ENCODE peak calls at places on chromosomes 6 and 20, in nine cellular contexts. One of them, this sample, is unnamed.

GRCh38 chr6:129140571-129140970 is 257.6 kb downstream of the LAMA2 start:
- DNase-seq in Calu3: no peak
- DNase-seq in H54: no peak
- DNase-seq in NCI-H345: no peak
- DNase-seq in endothelial cell: no peak
- DNase-seq in AG08396: no peak
- DNase-seq in left cardiac atrium: no peak
- DNase-seq in mammary epithelial cell: no peak
- DNase-seq in activated T-cell treated with anti-CD3 and anti-CD28 coated beads, Interleukin-2, amount 50 U/mL, for 24 hours: no peak
- DNase-seq in this sample: no peak

GRCh38 chr6:7129360-7129759 is 21.6 kb downstream of the RREB1 start:
- DNase-seq in Calu3: no peak
- DNase-seq in H54: no peak
- DNase-seq in NCI-H345: no peak
- DNase-seq in endothelial cell: no peak
- DNase-seq in AG08396: no peak
- DNase-seq in left cardiac atrium: no peak
- DNase-seq in mammary epithelial cell: no peak
- DNase-seq in activated T-cell treated with anti-CD3 and anti-CD28 coated beads, Interleukin-2, amount 50 U/mL, for 24 hours: no peak
- DNase-seq in this sample: no peak

GRCh38 chr6:78500299-78501089 is 366.9 kb upstream of the IRAK1BP1 start:
- DNase-seq in Calu3: no peak
- DNase-seq in H54: no peak
- DNase-seq in NCI-H345: no peak
- DNase-seq in endothelial cell: no peak
- DNase-seq in AG08396: no peak
- DNase-seq in left cardiac atrium: no peak
- DNase-seq in mammary epithelial cell: no peak
- DNase-seq in activated T-cell treated with anti-CD3 and anti-CD28 coated beads, Interleukin-2, amount 50 U/mL, for 24 hours: no peak
- DNase-seq in this sample: no peak

GRCh38 chr6:53585208-53585903 is 40.5 kb upstream of the GCLC start:
- DNase-seq in Calu3: no peak
- DNase-seq in H54: no peak
- DNase-seq in NCI-H345: no peak
- DNase-seq in endothelial cell: no peak
- DNase-seq in AG08396: no peak
- DNase-seq in left cardiac atrium: no peak
- DNase-seq in mammary epithelial cell: no peak
- DNase-seq in activated T-cell treated with anti-CD3 and anti-CD28 coated beads, Interleukin-2, amount 50 U/mL, for 24 hours: no peak
- DNase-seq in this sample: no peak

GRCh38 chr6:35318200-35318844 is 20.7 kb downstream of the DEF6 start:
- DNase-seq in Calu3: peak; percentile 98
- DNase-seq in H54: peak; percentile 95
- DNase-seq in NCI-H345: peak; percentile 89
- DNase-seq in endothelial cell: peak; percentile 90
- DNase-seq in AG08396: peak; percentile 96
- DNase-seq in left cardiac atrium: peak; percentile 77
- DNase-seq in mammary epithelial cell: no peak
- DNase-seq in activated T-cell treated with anti-CD3 and anti-CD28 coated beads, Interleukin-2, amount 50 U/mL, for 24 hours: no peak
- DNase-seq in this sample: peak; percentile 56

GRCh38 chr20:17562804-17563305 is 7.0 kb upstream of the DSTN start:
- DNase-seq in Calu3: no peak
- DNase-seq in H54: no peak
- DNase-seq in NCI-H345: no peak
- DNase-seq in endothelial cell: no peak
- DNase-seq in AG08396: peak; percentile 42
- DNase-seq in left cardiac atrium: no peak
- DNase-seq in mammary epithelial cell: peak; percentile 77
- DNase-seq in activated T-cell treated with anti-CD3 and anti-CD28 coated beads, Interleukin-2, amount 50 U/mL, for 24 hours: no peak
- DNase-seq in this sample: no peak

GRCh38 chr20:59314872-59315500 is 14.6 kb downstream of the EDN3 start:
- DNase-seq in Calu3: no peak
- DNase-seq in H54: no peak
- DNase-seq in NCI-H345: no peak
- DNase-seq in endothelial cell: no peak
- DNase-seq in AG08396: no peak
- DNase-seq in left cardiac atrium: no peak
- DNase-seq in mammary epithelial cell: no peak
- DNase-seq in activated T-cell treated with anti-CD3 and anti-CD28 coated beads, Interleukin-2, amount 50 U/mL, for 24 hours: no peak
- DNase-seq in this sample: no peak

GRCh38 chr6:107819976-107820551 is 4.0 kb downstream of the SCML4 start:
- DNase-seq in Calu3: no peak
- DNase-seq in H54: no peak
- DNase-seq in NCI-H345: peak; percentile 81
- DNase-seq in endothelial cell: no peak
- DNase-seq in AG08396: no peak
- DNase-seq in left cardiac atrium: no peak
- DNase-seq in mammary epithelial cell: peak; percentile 70
- DNase-seq in activated T-cell treated with anti-CD3 and anti-CD28 coated beads, Interleukin-2, amount 50 U/mL, for 24 hours: peak; percentile 52
- DNase-seq in this sample: no peak

GRCh38 chr6:111605100-111605748 is 454 bp downstream of the TRAF3IP2 start:
- DNase-seq in Calu3: peak; percentile 40
- DNase-seq in H54: no peak
- DNase-seq in NCI-H345: peak; percentile 45
- DNase-seq in endothelial cell: peak; percentile 38
- DNase-seq in AG08396: peak; percentile 70
- DNase-seq in left cardiac atrium: peak; percentile 83
- DNase-seq in mammary epithelial cell: peak; percentile 54
- DNase-seq in activated T-cell treated with anti-CD3 and anti-CD28 coated beads, Interleukin-2, amount 50 U/mL, for 24 hours: peak; percentile 58
- DNase-seq in this sample: peak; percentile 92

GRCh38 chr20:49385471-49385870 is 97.0 kb downstream of the KCNB1 start:
- DNase-seq in Calu3: peak; percentile 53
- DNase-seq in H54: peak; percentile 19
- DNase-seq in NCI-H345: peak; percentile 30
- DNase-seq in endothelial cell: no peak
- DNase-seq in AG08396: peak; percentile 14
- DNase-seq in left cardiac atrium: no peak
- DNase-seq in mammary epithelial cell: peak; percentile 33
- DNase-seq in activated T-cell treated with anti-CD3 and anti-CD28 coated beads, Interleukin-2, amount 50 U/mL, for 24 hours: no peak
- DNase-seq in this sample: no peak

GRCh38 chr6:22062807-22063408 is 233.9 kb downstream of the PRL start:
- DNase-seq in Calu3: no peak
- DNase-seq in H54: no peak
- DNase-seq in NCI-H345: no peak
- DNase-seq in endothelial cell: no peak
- DNase-seq in AG08396: no peak
- DNase-seq in left cardiac atrium: no peak
- DNase-seq in mammary epithelial cell: no peak
- DNase-seq in activated T-cell treated with anti-CD3 and anti-CD28 coated beads, Interleukin-2, amount 50 U/mL, for 24 hours: peak; percentile 60
- DNase-seq in this sample: no peak

GRCh38 chr20:63859166-63859699 is 2.1 kb upstream of the ABHD16B start:
- DNase-seq in Calu3: no peak
- DNase-seq in H54: no peak
- DNase-seq in NCI-H345: no peak
- DNase-seq in endothelial cell: no peak
- DNase-seq in AG08396: no peak
- DNase-seq in left cardiac atrium: no peak
- DNase-seq in mammary epithelial cell: no peak
- DNase-seq in activated T-cell treated with anti-CD3 and anti-CD28 coated beads, Interleukin-2, amount 50 U/mL, for 24 hours: no peak
- DNase-seq in this sample: no peak

GRCh38 chr20:5164645-5165399 is 38.0 kb downstream of the CDS2 start:
- DNase-seq in Calu3: no peak
- DNase-seq in H54: no peak
- DNase-seq in NCI-H345: no peak
- DNase-seq in endothelial cell: no peak
- DNase-seq in AG08396: no peak
- DNase-seq in left cardiac atrium: no peak
- DNase-seq in mammary epithelial cell: no peak
- DNase-seq in activated T-cell treated with anti-CD3 and anti-CD28 coated beads, Interleukin-2, amount 50 U/mL, for 24 hours: no peak
- DNase-seq in this sample: no peak

GRCh38 chr6:22008248-22008836 is 288.5 kb downstream of the PRL start:
- DNase-seq in Calu3: no peak
- DNase-seq in H54: no peak
- DNase-seq in NCI-H345: no peak
- DNase-seq in endothelial cell: no peak
- DNase-seq in AG08396: no peak
- DNase-seq in left cardiac atrium: no peak
- DNase-seq in mammary epithelial cell: no peak
- DNase-seq in activated T-cell treated with anti-CD3 and anti-CD28 coated beads, Interleukin-2, amount 50 U/mL, for 24 hours: no peak
- DNase-seq in this sample: no peak

GRCh38 chr6:7888587-7889357 is 21.8 kb downstream of the TXNDC5 start:
- DNase-seq in Calu3: no peak
- DNase-seq in H54: no peak
- DNase-seq in NCI-H345: no peak
- DNase-seq in endothelial cell: no peak
- DNase-seq in AG08396: no peak
- DNase-seq in left cardiac atrium: no peak
- DNase-seq in mammary epithelial cell: no peak
- DNase-seq in activated T-cell treated with anti-CD3 and anti-CD28 coated beads, Interleukin-2, amount 50 U/mL, for 24 hours: no peak
- DNase-seq in this sample: no peak

GRCh38 chr20:58048096-58048702 is 180.3 kb downstream of the ANKRD60 start:
- DNase-seq in Calu3: peak; percentile 50
- DNase-seq in H54: peak; percentile 29
- DNase-seq in NCI-H345: no peak
- DNase-seq in endothelial cell: peak; percentile 51
- DNase-seq in AG08396: peak; percentile 31
- DNase-seq in left cardiac atrium: no peak
- DNase-seq in mammary epithelial cell: peak; percentile 48
- DNase-seq in activated T-cell treated with anti-CD3 and anti-CD28 coated beads, Interleukin-2, amount 50 U/mL, for 24 hours: no peak
- DNase-seq in this sample: no peak

GRCh38 chr6:47307362-47308222 is 2.1 kb downstream of the TNFRSF21 start:
- DNase-seq in Calu3: no peak
- DNase-seq in H54: no peak
- DNase-seq in NCI-H345: no peak
- DNase-seq in endothelial cell: no peak
- DNase-seq in AG08396: no peak
- DNase-seq in left cardiac atrium: no peak
- DNase-seq in mammary epithelial cell: no peak
- DNase-seq in activated T-cell treated with anti-CD3 and anti-CD28 coated beads, Interleukin-2, amount 50 U/mL, for 24 hours: no peak
- DNase-seq in this sample: no peak

GRCh38 chr6:3176562-3177355 is 19.4 kb upstream of the TUBB2A start:
- DNase-seq in Calu3: no peak
- DNase-seq in H54: peak; percentile 91
- DNase-seq in NCI-H345: no peak
- DNase-seq in endothelial cell: no peak
- DNase-seq in AG08396: peak; percentile 88
- DNase-seq in left cardiac atrium: peak; percentile 65
- DNase-seq in mammary epithelial cell: peak; percentile 84
- DNase-seq in activated T-cell treated with anti-CD3 and anti-CD28 coated beads, Interleukin-2, amount 50 U/mL, for 24 hours: peak; percentile 47
- DNase-seq in this sample: peak; percentile 38

GRCh38 chr6:99353126-99353525 is 3.7 kb upstream of the FAXC start:
- DNase-seq in Calu3: no peak
- DNase-seq in H54: no peak
- DNase-seq in NCI-H345: no peak
- DNase-seq in endothelial cell: peak; percentile 34
- DNase-seq in AG08396: no peak
- DNase-seq in left cardiac atrium: no peak
- DNase-seq in mammary epithelial cell: no peak
- DNase-seq in activated T-cell treated with anti-CD3 and anti-CD28 coated beads, Interleukin-2, amount 50 U/mL, for 24 hours: no peak
- DNase-seq in this sample: no peak

GRCh38 chr6:168540713-168541291 is 99.8 kb downstream of the SMOC2 start:
- DNase-seq in Calu3: no peak
- DNase-seq in H54: no peak
- DNase-seq in NCI-H345: no peak
- DNase-seq in endothelial cell: no peak
- DNase-seq in AG08396: no peak
- DNase-seq in left cardiac atrium: no peak
- DNase-seq in mammary epithelial cell: no peak
- DNase-seq in activated T-cell treated with anti-CD3 and anti-CD28 coated beads, Interleukin-2, amount 50 U/mL, for 24 hours: no peak
- DNase-seq in this sample: no peak

GRCh38 chr6:57297505-57297904 is 19.9 kb upstream of the PRIM2 start:
- DNase-seq in Calu3: no peak
- DNase-seq in H54: no peak
- DNase-seq in NCI-H345: no peak
- DNase-seq in endothelial cell: no peak
- DNase-seq in AG08396: no peak
- DNase-seq in left cardiac atrium: no peak
- DNase-seq in mammary epithelial cell: no peak
- DNase-seq in activated T-cell treated with anti-CD3 and anti-CD28 coated beads, Interleukin-2, amount 50 U/mL, for 24 hours: no peak
- DNase-seq in this sample: no peak

This sample was measured in gastrocnemius medialis.